ENCODE peak calls at places on chromosomes 7 and 10, in eight cellular contexts. S is prostate gland, T is IMR-90, H is PC-3, Z is cardiac muscle cell, M is fibroblast of villous mesenchyme, E is astrocyte of the spinal cord, K is Panc1. W is an unnamed sample.

GRCh38 chr10:78914502-78915330 is 154.1 kb upstream of the ZMIZ1 start:
- DNase-seq in S (peak), T (no peak), H (no peak), Z (no peak), M (no peak), E (no peak), K (no peak), W (no peak)

GRCh38 chr7:156158213-156158612 is 345.9 kb upstream of the SHH start:
- DNase-seq in S (no peak), T (no peak), H (no peak), Z (no peak), M (no peak), E (no peak), K (no peak), W (no peak)

GRCh38 chr7:105885386-105886111 is 9.2 kb upstream of the ATXN7L1 start:
- DNase-seq in S (no peak), T (no peak), H (no peak), Z (peak), M (no peak), E (peak), K (no peak), W (no peak)

GRCh38 chr7:115368998-115369397 is 447.1 kb downstream of the MDFIC start:
- DNase-seq in S (no peak), T (no peak), H (no peak), Z (no peak), M (no peak), E (no peak), K (no peak), W (no peak)

GRCh38 chr7:23474098-23474828 is 4.0 kb upstream of the IGF2BP3 start:
- DNase-seq in S (no peak), T (peak), H (peak), Z (peak), M (peak), E (peak), K (no peak), W (no peak)

GRCh38 chr7:117401293-117402002 is 25.8 kb downstream of the ASZ1 start:
- DNase-seq in S (no peak), T (peak), H (peak), Z (no peak), M (no peak), E (no peak), K (no peak), W (no peak)

GRCh38 chr7:17488829-17489228 is 190.4 kb downstream of the AHR start:
- DNase-seq in S (no peak), T (no peak), H (no peak), Z (no peak), M (no peak), E (no peak), K (no peak), W (no peak)

GRCh38 chr10:79248341-79248931 is 98.8 kb upstream of the PPIF start:
- DNase-seq in S (no peak), T (no peak), H (no peak), Z (no peak), M (peak), E (peak), K (no peak), W (no peak)

GRCh38 chr10:129057856-129058663 is 409.0 kb upstream of the MGMT start:
- DNase-seq in S (no peak), T (no peak), H (no peak), Z (no peak), M (no peak), E (no peak), K (no peak), W (no peak)

GRCh38 chr7:129389829-129390228 is 44.4 kb upstream of the STRIP2 start:
- DNase-seq in S (no peak), T (no peak), H (no peak), Z (no peak), M (no peak), E (no peak), K (no peak), W (no peak)

GRCh38 chr10:126073606-126074005 is 177.2 kb downstream of the FANK1 start:
- DNase-seq in S (no peak), T (peak), H (peak), Z (no peak), M (no peak), E (peak), K (no peak), W (no peak)

GRCh38 chr10:59585046-59585700 is 124.5 kb downstream of the SLC16A9 start:
- DNase-seq in S (peak), T (no peak), H (peak), Z (no peak), M (no peak), E (peak), K (no peak), W (no peak)

GRCh38 chr7:130956417-130957139 is 222.6 kb upstream of the KLF14 start:
- DNase-seq in S (no peak), T (peak), H (no peak), Z (no peak), M (no peak), E (peak), K (no peak), W (no peak)

GRCh38 chr7:150357277-150357676 is 11.3 kb upstream of the REPIN1 start:
- DNase-seq in S (no peak), T (no peak), H (no peak), Z (no peak), M (no peak), E (no peak), K (no peak), W (no peak)

GRCh38 chr7:103592187-103592586 is 146.2 kb upstream of the SLC26A5 start:
- DNase-seq in S (no peak), T (no peak), H (no peak), Z (no peak), M (no peak), E (no peak), K (no peak), W (no peak)

GRCh38 chr10:5971315-5971832 is 6.0 kb downstream of the IL15RA start:
- DNase-seq in S (no peak), T (no peak), H (peak), Z (no peak), M (peak), E (peak), K (no peak), W (no peak)

GRCh38 chr10:1735562-1735961 is 1.8 kb downstream of the ADARB2 start:
- DNase-seq in S (no peak), T (no peak), H (no peak), Z (no peak), M (no peak), E (no peak), K (no peak), W (no peak)

GRCh38 chr7:94671444-94672235 is 15.7 kb upstream of the SGCE start:
- DNase-seq in S (no peak), T (no peak), H (no peak), Z (no peak), M (no peak), E (no peak), K (no peak), W (no peak)

GRCh38 chr7:50208335-50208982 is 96.1 kb upstream of the IKZF1 start:
- DNase-seq in S (no peak), T (no peak), H (no peak), Z (no peak), M (no peak), E (no peak), K (no peak), W (no peak)

GRCh38 chr10:127407551-127407950 is 141.6 kb upstream of the NPS start:
- DNase-seq in S (no peak), T (no peak), H (no peak), Z (no peak), M (no peak), E (no peak), K (no peak), W (no peak)

GRCh38 chr10:131081386-131081785 is 230.1 kb downstream of the TCERG1L start:
- DNase-seq in S (no peak), T (no peak), H (no peak), Z (no peak), M (no peak), E (no peak), K (no peak), W (no peak)

GRCh38 chr10:96255569-96256335 is 15.6 kb downstream of the BLNK start:
- DNase-seq in S (no peak), T (no peak), H (no peak), Z (no peak), M (no peak), E (no peak), K (no peak), W (no peak)

GRCh38 chr10:28503114-28503513 is 29.8 kb upstream of the WAC start:
- DNase-seq in S (peak), T (no peak), H (peak), Z (no peak), M (no peak), E (peak), K (no peak), W (no peak)

GRCh38 chr10:29725133-29725720 is 90.5 kb upstream of the SVIL start:
- DNase-seq in S (no peak), T (no peak), H (no peak), Z (peak), M (peak), E (no peak), K (no peak), W (no peak)

GRCh38 chr10:27822286-27822685 is 76.7 kb upstream of the MKX start:
- DNase-seq in S (no peak), T (peak), H (no peak), Z (no peak), M (no peak), E (no peak), K (no peak), W (peak)

GRCh38 chr7:3011211-3011852 is 32.3 kb downstream of the CARD11 start:
- DNase-seq in S (no peak), T (no peak), H (no peak), Z (no peak), M (no peak), E (no peak), K (no peak), W (no peak)

GRCh38 chr7:55122263-55122662 is 103.4 kb downstream of the EGFR start:
- DNase-seq in S (no peak), T (no peak), H (no peak), Z (no peak), M (no peak), E (no peak), K (no peak), W (no peak)

GRCh38 chr7:55121249-55121648 is 102.4 kb downstream of the EGFR start:
- DNase-seq in S (no peak), T (no peak), H (no peak), Z (no peak), M (no peak), E (no peak), K (no peak), W (no peak)

GRCh38 chr7:55119571-55119970 is 100.8 kb downstream of the EGFR start:
- DNase-seq in S (no peak), T (no peak), H (no peak), Z (no peak), M (no peak), E (no peak), K (no peak), W (no peak)

GRCh38 chr7:55120074-55120473 is 101.3 kb downstream of the EGFR start:
- DNase-seq in S (no peak), T (no peak), H (no peak), Z (no peak), M (no peak), E (no peak), K (no peak), W (no peak)

DNA sequence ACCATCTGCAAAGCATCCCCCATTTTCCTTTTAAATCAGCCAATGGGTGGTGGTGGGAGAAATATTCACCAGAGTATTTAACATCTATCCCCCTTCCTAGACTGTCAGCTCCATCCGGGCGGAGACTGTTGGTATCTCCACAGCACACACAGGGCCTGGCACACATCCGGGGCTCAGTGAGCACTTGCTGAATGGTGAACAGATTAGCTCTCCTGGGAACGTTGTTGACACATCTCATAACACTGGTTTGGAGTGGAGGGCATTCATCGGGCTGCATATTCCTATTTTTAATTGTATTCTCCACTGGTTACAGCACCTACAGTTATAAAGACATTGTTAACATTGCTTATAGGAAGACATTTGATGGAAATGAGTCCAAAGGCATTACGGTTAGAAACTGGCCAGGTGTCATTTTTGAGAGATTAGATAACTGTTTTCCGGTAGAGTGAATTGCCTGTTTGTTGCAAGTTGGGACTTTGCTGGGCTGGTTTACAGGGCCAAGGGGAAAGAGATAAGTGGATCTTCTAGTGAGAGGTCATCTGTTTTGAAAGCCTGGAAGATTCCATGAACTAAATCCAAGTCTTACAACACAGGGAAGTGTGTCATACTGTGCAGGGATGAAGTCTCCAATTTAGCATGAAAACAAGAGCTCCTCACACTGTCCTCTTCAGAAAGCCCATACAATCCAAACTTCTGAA is 101.8 kb downstream of the EGFR start:
- DNase-seq in S (peak), T (peak), H (peak), Z (no peak), M (peak), E (no peak), K (no peak), W (no peak)
- H3K4me3 ChIP-seq in S (no peak), T (no peak), H (no peak), Z (no peak), M (no peak), E (no peak), K (no peak), W (no peak)

GRCh38 chr10:117226813-117227451 is 14.0 kb upstream of the SLC18A2 start:
- DNase-seq in S (no peak), T (no peak), H (peak), Z (peak), M (peak), E (no peak), K (no peak), W (no peak)
- TF ChIP-seq CTCF in S (peak), T (peak), H (peak), Z (peak), M (peak), E (peak), K (peak), W (peak)

GRCh38 chr7:75916685-75917634 is 2.0 kb downstream of the POR start:
- DNase-seq in S (no peak), T (no peak), H (no peak), Z (no peak), M (no peak), E (no peak), K (no peak), W (no peak)
- H3K4me3 ChIP-seq in S (no peak), T (no peak), H (peak), Z (no peak), M (no peak), E (no peak), K (peak), W (peak)

GRCh38 chr10:51302316-51302715 is 228.0 kb downstream of the PRKG1 start:
- DNase-seq in S (no peak), T (peak), H (peak), Z (no peak), M (no peak), E (no peak), K (no peak), W (no peak)

GRCh38 chr10:51300617-51301350 is 226.5 kb downstream of the PRKG1 start:
- DNase-seq in S (no peak), T (no peak), H (no peak), Z (no peak), M (peak), E (no peak), K (no peak), W (no peak)

GRCh38 chr10:51297438-51297837 is 223.2 kb downstream of the PRKG1 start:
- DNase-seq in S (no peak), T (peak), H (peak), Z (no peak), M (peak), E (peak), K (no peak), W (peak)

GRCh38 chr10:51301644-51302043 is 227.4 kb downstream of the PRKG1 start:
- DNase-seq in S (no peak), T (peak), H (no peak), Z (no peak), M (no peak), E (peak), K (no peak), W (no peak)
- TF ChIP-seq CTCF in S (no peak), T (no peak), H (no peak), Z (no peak), M (no peak), E (no peak), K (no peak), W (no peak)

GRCh38 chr7:153891990-153892389 is 160.2 kb upstream of the DPP6 start:
- DNase-seq in S (no peak), T (no peak), H (no peak), Z (no peak), M (no peak), E (no peak), K (no peak), W (no peak)

GRCh38 chr7:153887756-153888591 is 164.2 kb upstream of the DPP6 start:
- DNase-seq in S (no peak), T (no peak), H (no peak), Z (peak), M (no peak), E (peak), K (no peak), W (no peak)

GRCh38 chr7:153886121-153886505 is 166.1 kb upstream of the DPP6 start:
- DNase-seq in S (no peak), T (no peak), H (no peak), Z (no peak), M (no peak), E (no peak), K (no peak), W (no peak)

GRCh38 chr7:153886506-153887391 is 165.4 kb upstream of the DPP6 start:
- DNase-seq in S (no peak), T (no peak), H (no peak), Z (peak), M (no peak), E (peak), K (no peak), W (no peak)
- H3K4me3 ChIP-seq in S (no peak), T (no peak), H (no peak), Z (peak), M (no peak), E (no peak), K (no peak), W (no peak)

GRCh38 chr10:118343549-118343948 is 1.4 kb upstream of the FAM204A start:
- DNase-seq in S (no peak), T (no peak), H (no peak), Z (no peak), M (no peak), E (no peak), K (no peak), W (no peak)

GRCh38 chr10:118340486-118340885 is 1.6 kb downstream of the FAM204A start:
- DNase-seq in S (no peak), T (no peak), H (no peak), Z (no peak), M (no peak), E (no peak), K (no peak), W (no peak)

GRCh38 chr10:118341678-118342637 is at the start of gene FAM204A:
- DNase-seq in S (peak), T (peak), H (peak), Z (peak), M (peak), E (peak), K (peak), W (peak)

GRCh38 chr10:118343115-118343514 is 991 bp upstream of the FAM204A start:
- DNase-seq in S (no peak), T (peak), H (peak), Z (no peak), M (no peak), E (peak), K (no peak), W (no peak)

DNA sequence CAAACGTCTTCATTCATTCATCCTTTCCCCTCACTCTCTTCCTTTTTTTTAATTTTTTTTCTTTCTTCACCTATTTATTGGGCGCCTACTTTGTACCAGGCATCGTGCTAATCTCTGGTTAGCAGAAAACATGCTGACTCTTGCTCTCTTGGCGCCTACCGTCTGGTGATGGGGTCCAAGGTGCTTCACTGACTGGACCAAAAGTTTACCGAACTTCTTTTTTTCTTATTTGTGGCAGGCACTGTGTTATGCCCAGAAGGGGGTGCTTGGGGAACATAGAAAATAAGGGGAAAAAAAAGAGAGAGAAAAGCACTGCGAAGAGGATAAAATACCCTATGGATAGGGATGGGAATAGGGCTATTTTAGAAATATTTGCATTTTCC is 505 bp upstream of the FAM204A start:
- DNase-seq in S (no peak), T (no peak), H (no peak), Z (no peak), M (no peak), E (no peak), K (no peak), W (no peak)
- TF ChIP-seq CTCF in S (no peak), T (no peak), H (no peak), Z (no peak), M (no peak), E (no peak), K (peak), W (no peak)

GRCh38 chr10:110398419-110399162 is 93.9 kb upstream of the SMNDC1 start:
- DNase-seq in S (peak), T (peak), H (peak), Z (no peak), M (peak), E (peak), K (peak), W (peak)
- H3K4me3 ChIP-seq in S (no peak), T (no peak), H (peak), Z (no peak), M (no peak), E (no peak), K (no peak), W (no peak)

DNA sequence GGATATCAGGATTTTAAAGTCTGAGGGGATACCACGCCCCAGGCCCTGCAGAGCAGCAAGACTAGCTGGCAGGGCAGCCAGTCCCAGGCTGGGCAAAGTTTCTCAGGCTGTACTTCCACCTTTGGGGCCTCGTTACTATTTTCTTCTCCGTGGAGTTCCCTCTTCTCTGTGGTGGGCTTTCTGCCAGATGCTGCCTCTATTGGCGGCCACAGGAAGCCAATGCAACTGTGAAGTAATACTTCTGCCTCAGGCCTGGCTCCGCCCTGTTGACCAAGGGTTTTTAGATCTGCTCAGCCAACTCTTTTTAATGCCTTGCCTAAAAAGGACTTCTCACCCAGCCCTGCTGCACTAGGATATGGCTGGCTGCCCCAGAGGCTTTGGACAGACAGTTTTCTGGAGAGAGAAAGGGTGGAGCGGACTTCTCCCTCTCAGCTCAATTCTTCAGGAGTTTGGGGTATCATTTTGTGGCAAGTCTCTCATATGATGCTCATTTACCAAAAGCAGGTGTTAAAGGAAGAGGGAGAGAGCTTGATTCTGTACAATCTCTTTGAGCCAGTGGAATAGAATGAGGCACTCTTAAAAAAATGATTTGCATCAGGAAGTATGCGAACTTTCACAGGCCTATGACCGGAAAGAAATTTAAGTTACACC is 67.4 kb downstream of the HHEX start:
- DNase-seq in S (peak), T (peak), H (peak), Z (peak), M (peak), E (peak), K (no peak), W (no peak)
- TF ChIP-seq CTCF in S (no peak), T (peak), H (no peak), Z (peak), M (peak), E (no peak), K (no peak), W (peak)